ENCODE peak calls at places on chromosomes 7 and 10, in six cellular contexts. C is psoas muscle, N is fibroblast of the aortic adventitia, T is Peyer's patch, U is MCF 10A, F is breast epithelium. V is an unnamed sample.

GRCh38 chr10:17585001-17585400 is 32.2 kb downstream of the HACD1 start:
- DNase-seq in N (no peak), C (no peak), T (no peak), F (no peak), U (no peak), V (no peak)

GRCh38 chr7:1536768-1537630 is 6.5 kb downstream of the MAFK start:
- DNase-seq in T (peak), U (peak), C (peak), N (peak), F (peak), V (no peak)

GRCh38 chr7:85286449-85286848 is 99.6 kb upstream of the SEMA3D start:
- DNase-seq in N (peak), C (no peak), T (no peak), U (no peak), F (no peak), V (no peak)

GRCh38 chr10:100101526-100102076 is 19.9 kb upstream of the CPN1 start:
- DNase-seq in F (no peak), C (no peak), T (no peak), U (peak), N (peak), V (no peak)

GRCh38 chr7:2530076-2530967 is 10.7 kb downstream of the LFNG start:
- DNase-seq in F (no peak), C (peak), U (no peak), T (no peak), N (no peak), V (peak)

GRCh38 chr10:111865550-111865949 is 318.0 kb downstream of the GPAM start:
- DNase-seq in T (no peak), U (no peak), F (no peak), C (no peak), N (no peak), V (no peak)

GRCh38 chr10:55311823-55312431 is 510.9 kb upstream of the PCDH15 start:
- DNase-seq in T (no peak), C (no peak), U (peak), N (no peak), F (no peak), V (no peak)

GRCh38 chr10:126350216-126350992 is 37.9 kb downstream of the ADAM12 start:
- DNase-seq in T (no peak), C (no peak), U (peak), F (peak), N (peak), V (no peak)

GRCh38 chr10:47034511-47035051 is 123.4 kb downstream of the PTPN20 start:
- DNase-seq in T (no peak), F (no peak), U (no peak), N (peak), C (peak), V (no peak)

GRCh38 chr7:33982425-33982786 is 77.1 kb downstream of the BMPER start:
- DNase-seq in F (no peak), U (peak), N (peak), T (no peak), C (no peak), V (no peak)
- TF ChIP-seq CTCF in F (no peak), U (peak), N (peak), T (no peak), C (no peak), V (no peak)

DNA sequence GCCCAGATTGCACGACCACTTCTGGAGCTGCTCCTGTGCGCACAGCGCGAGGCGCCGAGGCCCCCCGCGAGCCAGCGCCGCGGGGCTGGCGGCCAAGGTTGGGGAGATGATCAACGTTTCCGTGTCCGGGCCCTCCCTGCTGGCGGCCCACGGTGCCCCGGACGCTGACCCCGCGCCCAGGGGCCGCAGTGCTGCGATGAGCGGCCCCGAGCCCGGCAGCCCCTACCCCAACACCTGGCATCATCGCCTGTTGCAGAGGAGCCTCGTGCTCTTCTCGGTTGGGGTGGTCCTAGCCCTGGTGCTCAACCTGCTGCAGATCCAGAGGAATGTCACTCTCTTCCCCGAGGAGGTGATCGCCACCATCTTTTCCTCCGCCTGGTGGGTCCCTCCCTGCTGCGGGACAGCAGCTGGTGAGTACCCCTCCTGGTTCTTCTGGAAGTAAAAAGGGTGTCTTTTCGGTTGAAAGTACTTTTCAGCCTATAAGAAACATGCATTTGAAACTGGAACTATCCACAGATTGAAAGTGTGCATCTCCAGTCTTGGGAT is 683 bp downstream of the INSIG1 start:
- DNase-seq in C (no peak), N (no peak), U (no peak), F (no peak), T (no peak), V (no peak)
- TF ChIP-seq CTCF in C (no peak), N (no peak), U (no peak), F (no peak), T (no peak), V (no peak)

DNA sequence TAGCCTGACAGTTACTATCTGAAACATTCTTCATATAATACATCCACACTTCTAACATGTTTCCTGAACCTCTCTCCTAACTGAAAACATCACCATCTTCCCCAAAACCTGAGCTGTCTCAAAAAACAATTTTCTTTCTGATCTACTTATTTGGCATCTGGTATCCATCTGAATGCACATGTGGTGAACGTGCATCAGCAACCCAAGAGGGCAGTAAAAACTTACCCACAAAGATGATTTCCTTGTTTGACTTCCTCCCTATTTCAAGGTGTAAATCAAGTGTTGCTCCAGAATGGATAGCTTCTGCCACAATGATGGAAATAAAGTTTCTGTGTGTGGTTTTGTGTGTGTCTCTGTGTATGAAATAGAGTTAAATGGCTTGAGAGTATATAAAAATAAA is 500.4 kb downstream of the MAGI2 start:
- DNase-seq in U (no peak), F (no peak), C (no peak), T (no peak), N (no peak), V (no peak)
- TF ChIP-seq CTCF in U (no peak), F (no peak), C (no peak), T (no peak), N (no peak), V (no peak)

DNA sequence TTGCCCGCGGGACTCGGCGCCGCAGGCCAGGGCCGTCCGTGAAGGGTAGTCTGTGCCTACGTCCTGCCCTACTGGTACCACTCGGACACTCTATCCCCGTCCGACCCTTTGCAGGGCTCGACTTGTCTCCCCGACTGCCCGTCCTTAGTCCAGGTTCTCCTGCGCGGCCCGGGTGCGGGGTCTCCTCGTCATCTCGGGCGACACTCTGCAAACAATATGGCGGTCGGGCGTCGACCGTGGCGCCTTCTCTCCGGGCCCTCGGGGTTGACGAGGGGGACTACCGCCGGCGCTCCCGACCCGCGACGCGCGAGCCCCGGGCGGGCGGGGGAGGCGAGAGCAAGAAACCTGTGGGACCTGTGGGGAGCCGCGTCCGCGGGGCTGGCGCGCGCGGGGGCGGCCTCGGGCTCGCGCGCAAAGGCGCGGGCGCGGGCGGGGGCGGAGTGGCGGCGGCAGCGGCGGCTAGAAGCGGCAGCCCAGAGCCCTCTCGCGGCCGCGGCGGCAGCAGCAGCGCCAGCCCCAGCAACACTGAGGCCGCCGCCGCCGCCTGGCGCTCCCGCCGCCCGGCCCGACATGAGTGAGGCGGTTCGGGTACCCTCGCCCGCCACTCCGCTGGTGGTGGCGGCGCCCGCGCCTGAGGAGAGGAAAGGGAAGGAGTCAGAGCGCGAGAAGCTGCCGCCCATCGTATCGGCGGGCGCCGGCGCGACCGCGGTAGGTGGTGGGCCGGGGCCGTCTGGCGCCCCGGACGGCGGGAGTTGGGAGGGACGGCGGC is at the start of gene HECTD2:
- DNase-seq in N (peak), T (peak), F (peak), C (peak), U (peak), V (peak)
- TF ChIP-seq CTCF in N (peak), T (peak), F (no peak), C (peak), U (peak), V (peak)

DNA sequence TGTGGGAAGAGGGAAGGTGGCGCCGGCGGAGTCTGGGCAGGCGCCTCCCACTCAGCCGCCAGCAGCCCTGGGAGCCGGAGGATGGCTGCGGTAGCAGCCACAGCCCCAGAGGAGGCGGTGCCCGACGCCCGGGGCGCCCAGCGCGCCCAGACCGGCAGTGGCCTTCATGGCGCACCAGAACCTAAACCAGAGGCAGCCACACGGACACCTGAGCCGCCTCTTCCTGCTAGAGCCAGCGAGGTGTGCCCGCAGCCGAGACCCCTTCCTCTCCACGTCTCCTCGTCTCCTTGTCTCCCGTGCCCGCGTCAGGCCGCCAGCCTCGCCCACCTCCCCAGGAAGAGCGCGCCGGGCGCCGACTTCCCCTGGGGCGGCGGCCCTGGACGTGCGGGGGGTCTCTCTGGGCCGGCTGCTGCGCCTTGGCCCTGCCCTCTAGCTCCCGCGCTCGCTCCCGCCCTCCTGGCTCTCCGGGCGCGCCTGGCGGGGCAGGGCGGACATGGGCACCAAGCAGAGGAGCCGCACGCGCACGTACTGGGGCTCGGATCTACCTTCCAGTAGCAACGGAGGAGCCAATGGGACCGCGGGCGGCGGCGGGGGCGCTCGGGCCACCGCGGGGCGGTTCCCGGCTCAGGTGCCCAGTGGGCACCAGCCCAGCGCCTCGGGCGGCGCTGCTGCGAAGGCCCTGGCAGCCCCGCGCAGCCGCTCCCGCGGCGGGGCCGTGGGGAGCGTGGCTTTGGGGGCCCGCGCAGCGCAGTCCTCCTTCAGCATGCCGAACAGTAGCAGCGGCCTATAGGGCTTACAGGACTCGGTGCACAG is 33.0 kb upstream of the SFTPD start:
- DNase-seq in U (peak), T (peak), C (peak), F (peak), N (peak), V (peak)
- TF ChIP-seq CTCF in U (no peak), T (no peak), C (no peak), F (no peak), N (no peak), V (no peak)

GRCh38 chr10:91495402-91495801 is 85.3 kb downstream of the HECTD2 start:
- DNase-seq in T (no peak), N (peak), C (no peak), F (no peak), U (no peak), V (no peak)

GRCh38 chr10:91487914-91488577 is 77.9 kb downstream of the HECTD2 start:
- DNase-seq in N (no peak), U (no peak), F (no peak), C (no peak), T (no peak), V (no peak)

GRCh38 chr10:91493313-91493712 is 83.2 kb downstream of the HECTD2 start:
- DNase-seq in T (no peak), C (no peak), F (no peak), N (peak), U (peak), V (peak)
- TF ChIP-seq CTCF in T (peak), C (peak), F (peak), N (peak), U (peak), V (no peak)

DNA sequence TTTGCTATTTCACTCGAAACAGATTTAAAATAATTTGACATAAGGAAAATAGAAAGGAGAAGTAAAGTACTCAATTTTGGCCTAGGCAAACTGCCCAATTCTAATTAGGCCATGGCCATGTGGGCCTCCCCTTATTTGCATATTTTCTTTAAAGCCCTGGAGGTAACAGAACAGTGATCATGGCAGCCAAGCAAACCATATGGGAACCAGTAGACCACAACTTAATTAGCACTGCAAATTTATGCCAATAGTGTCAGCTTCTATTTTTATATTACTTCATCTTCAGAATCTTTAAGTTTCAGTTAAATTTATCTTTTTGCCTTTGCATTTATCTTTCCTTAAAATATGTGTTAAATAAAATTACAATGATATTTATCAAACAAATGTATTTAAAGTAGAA is 63.4 kb upstream of the THSD7A start:
- DNase-seq in N (no peak), F (no peak), U (no peak), C (no peak), T (no peak), V (no peak)
- TF ChIP-seq CTCF in N (no peak), F (no peak), U (no peak), C (no peak), T (no peak), V (no peak)

GRCh38 chr7:6375346-6376101 is 72.2 kb downstream of the DAGLB start:
- DNase-seq in N (peak), T (no peak), F (no peak), C (no peak), U (peak), V (no peak)
- TF ChIP-seq CTCF in N (no peak), T (no peak), F (no peak), C (no peak), U (no peak), V (no peak)

GRCh38 chr10:480928-481551 is 208.4 kb downstream of the DIP2C start:
- DNase-seq in C (peak), T (no peak), F (no peak), N (peak), U (no peak), V (no peak)
- TF ChIP-seq CTCF in C (no peak), T (no peak), F (no peak), N (no peak), U (no peak), V (no peak)

GRCh38 chr7:52257890-52258289 is 777.5 kb upstream of the POM121L12 start:
- DNase-seq in N (no peak), C (no peak), T (no peak), U (no peak), F (no peak), V (no peak)

GRCh38 chr7:52261052-52261451 is 774.4 kb upstream of the POM121L12 start:
- DNase-seq in T (no peak), N (no peak), C (no peak), F (no peak), U (no peak), V (no peak)

GRCh38 chr7:52254396-52255025 is 780.9 kb upstream of the POM121L12 start:
- DNase-seq in T (no peak), C (no peak), F (no peak), N (no peak), U (no peak), V (no peak)

GRCh38 chr7:52260046-52260665 is 775.3 kb upstream of the POM121L12 start:
- DNase-seq in C (no peak), T (no peak), U (peak), N (no peak), F (no peak), V (no peak)
- TF ChIP-seq CTCF in C (no peak), T (peak), U (no peak), N (no peak), F (no peak), V (no peak)